ENCODE peak calls at places on chromosomes 3 and 15, in six cellular contexts. V, R, N, C, W and H are unnamed samples.

GRCh38 chr3:52842424-52842823 is 7.6 kb upstream of the MUSTN1 start:
- DNase-seq in C (no peak), N (no peak), V (no peak), W (no peak), R (no peak), H (no peak)

GRCh38 chr3:155548194-155548593 is 196.7 kb downstream of the PLCH1 start:
- DNase-seq in V (no peak), C (no peak), W (no peak), R (no peak), N (no peak), H (no peak)

GRCh38 chr15:66825731-66826130 is 123.7 kb downstream of the SMAD6 start:
- DNase-seq in C (no peak), N (no peak), V (no peak), R (no peak), W (no peak), H (no peak)

GRCh38 chr3:115341208-115341607 is 194.1 kb upstream of the ZBTB20 start:
- DNase-seq in N (peak; percentile 57), W (no peak), R (no peak), C (no peak), V (no peak), H (no peak)

GRCh38 chr3:27467545-27467944 is 16.6 kb downstream of the SLC4A7 start:
- DNase-seq in N (no peak), W (no peak), R (peak; percentile 28), V (no peak), C (no peak), H (no peak)

GRCh38 chr15:40957581-40958051 is 4.3 kb downstream of the CHAC1 start:
- DNase-seq in N (no peak), W (no peak), R (no peak), C (no peak), V (no peak), H (no peak)

GRCh38 chr3:106628407-106628806 is 748.8 kb upstream of the CCDC54 start:
- DNase-seq in N (no peak), V (no peak), W (no peak), C (no peak), R (no peak), H (no peak)

GRCh38 chr3:10601131-10601856 is 95.9 kb upstream of the ATP2B2 start:
- DNase-seq in W (no peak), V (no peak), N (no peak), R (no peak), C (no peak), H (no peak)

GRCh38 chr3:193744822-193745684 is 152.0 kb downstream of the OPA1 start:
- DNase-seq in W (no peak), N (no peak), V (peak; percentile 29), C (no peak), R (peak; percentile 69), H (no peak)

GRCh38 chr15:28123408-28124023 is 24.4 kb upstream of the OCA2 start:
- DNase-seq in W (peak; percentile 29), N (peak; percentile 41), V (peak; percentile 65), C (no peak), R (peak; percentile 57), H (peak; percentile 47)

GRCh38 chr15:63679588-63679987 is 82.4 kb downstream of the FBXL22 start:
- DNase-seq in C (no peak), R (no peak), N (no peak), W (no peak), V (no peak), H (no peak)

GRCh38 chr15:63678383-63678782 is 81.2 kb downstream of the FBXL22 start:
- DNase-seq in V (no peak), C (no peak), N (no peak), R (no peak), W (no peak), H (no peak)

GRCh38 chr15:63672775-63673174 is 75.6 kb downstream of the FBXL22 start:
- DNase-seq in R (no peak), N (no peak), W (no peak), V (no peak), C (no peak), H (no peak)

GRCh38 chr15:63675263-63675662 is 78.1 kb downstream of the FBXL22 start:
- DNase-seq in W (no peak), C (no peak), R (no peak), N (no peak), V (no peak), H (no peak)

DNA sequence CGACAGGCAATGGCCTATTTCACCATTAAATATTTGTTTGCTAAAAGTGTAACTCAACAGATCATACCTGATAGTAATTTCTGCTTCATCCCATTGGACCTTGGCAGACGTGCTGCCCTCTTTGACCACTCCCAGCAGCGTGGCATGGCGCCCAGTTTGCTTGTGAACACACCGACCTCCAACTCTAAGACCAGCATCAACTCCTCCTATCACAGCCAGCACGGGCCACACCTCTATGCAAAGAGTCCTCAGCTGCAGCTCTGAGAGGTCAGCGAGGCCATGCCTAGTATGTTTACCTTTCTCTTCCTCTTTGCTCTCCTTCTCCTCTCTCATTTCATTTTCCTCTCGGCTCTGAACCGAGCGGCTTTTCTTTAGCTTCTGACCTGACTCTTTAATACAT is 80.6 kb downstream of the FBXL22 start:
- DNase-seq in V (no peak), W (no peak), R (peak; percentile 16), N (no peak), C (no peak), H (no peak)
- TF ChIP-seq ZNF274 in V (no peak), W (no peak), R (no peak), N (no peak), C (no peak), H (no peak)

GRCh38 chr15:64905119-64905831 is 6.4 kb upstream of the ANKDD1A start:
- DNase-seq in N (no peak), V (peak; percentile 77), C (no peak), R (peak; percentile 22), W (peak; percentile 93), H (peak; percentile 93)
- H3K9ac ChIP-seq in N (no peak overlapping the region), V (peak overlapping the region; percentile 41), C (peak overlapping the region; percentile 54), R (no peak overlapping the region), W (no peak overlapping the region), H (peak overlapping the region; percentile 54)

GRCh38 chr15:25249236-25250010 is 189.4 kb downstream of the UBE3A start:
- DNase-seq in C (no peak), W (no peak), R (no peak), V (no peak), N (no peak), H (no peak)
- H3K9me3 ChIP-seq in C (no peaks in the 10 kb centered on the region), W (peaks cover 92% of the 10 kb centered on the region), R (peaks cover 79% of the 10 kb centered on the region), V (no peaks in the 10 kb centered on the region), N (peaks cover 26% of the 10 kb centered on the region), H (peaks cover 4% of the 10 kb centered on the region)

DNA sequence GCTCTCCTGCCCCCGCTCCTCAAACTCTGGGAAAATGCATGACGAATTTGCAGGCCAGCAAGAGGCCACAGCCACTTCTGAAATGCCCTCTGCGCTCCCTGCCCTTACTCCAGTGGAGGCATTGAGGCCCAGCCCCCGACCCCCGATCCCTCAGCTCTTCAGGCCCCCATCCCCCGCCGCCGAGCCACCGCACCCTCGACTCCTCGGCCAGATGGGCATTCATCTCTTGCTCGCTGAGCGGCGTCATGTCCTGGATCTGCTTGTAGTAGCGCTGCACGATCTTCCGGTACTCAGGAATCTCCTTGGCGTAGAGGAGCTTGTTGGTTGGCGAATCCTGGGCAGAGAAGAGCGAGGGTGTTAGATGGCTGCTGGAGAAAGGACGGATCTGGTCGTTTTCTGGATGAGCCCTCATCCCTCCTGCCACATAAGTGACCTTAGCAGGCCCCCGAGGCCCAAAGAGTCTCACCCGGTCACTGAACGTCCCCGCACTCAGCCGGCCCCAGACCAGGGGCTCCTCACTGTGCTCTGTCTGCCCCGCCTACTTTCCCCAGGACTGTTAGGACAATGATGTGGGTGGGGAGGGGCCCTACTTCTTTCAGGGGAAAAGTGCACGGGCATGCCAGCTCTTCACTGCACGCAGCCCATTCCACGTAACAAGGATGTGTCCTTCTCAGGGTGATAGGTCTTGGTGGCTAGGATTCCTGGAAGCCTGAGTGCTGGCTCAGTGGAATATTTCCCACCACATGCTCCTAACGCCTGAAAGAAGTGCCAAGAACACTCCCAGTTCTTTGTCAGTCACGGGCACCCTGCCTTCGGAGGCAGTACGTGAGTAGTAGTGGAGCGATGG is 14.1 kb downstream of the H1-8 start:
- DNase-seq in N (no peak), W (no peak), V (no peak), C (no peak), R (no peak), H (no peak)
- TF ChIP-seq ZNF274 in N (no peak), W (no peak), V (no peak), C (no peak), R (no peak), H (no peak)